ENCODE peak calls at places on chromosomes 6 and 20, in nine cellular contexts. Q is osteocyte, O is breast epithelium, S is neuronal stem cell, E is dorsolateral prefrontal cortex, T is fibroblast of pulmonary artery, R is NCI-H1092 treated with DMSO at 0.1 percent for 48 hours, X is iris pigment epithelial cell, F is NCI-H1105. Z is an unnamed sample.
A peak's percentile ranks its signal among the peaks of the same experiment; 100 is the strongest.

GRCh38 chr6:26158581-26159416 is 71.6 kb downstream of the HFE start:
- DNase-seq in Q (no peak), F (no peak), S (no peak), O (peak; percentile 69), T (peak; percentile 59), X (peak; percentile 53), E (no peak), R (peak; percentile 44), Z (no peak)

GRCh38 chr20:62752671-62753501 is 43.4 kb upstream of the MRGBP start:
- DNase-seq in R (no peak), Q (no peak), F (no peak), X (peak; percentile 43), S (no peak), T (peak; percentile 23), O (no peak), E (no peak), Z (no peak)

GRCh38 chr6:157599191-157599590 is 218.2 kb downstream of the ZDHHC14 start:
- DNase-seq in T (no peak), O (no peak), X (no peak), R (no peak), F (no peak), Q (no peak), E (no peak), S (no peak), Z (no peak)

GRCh38 chr6:15479761-15480160 is 183.1 kb downstream of the DTNBP1 start:
- DNase-seq in E (no peak), F (peak; percentile 61), Q (no peak), R (no peak), O (no peak), X (no peak), S (no peak), T (no peak), Z (no peak)

GRCh38 chr20:235891-236290 is 8.8 kb downstream of the DEFB129 start:
- DNase-seq in Q (no peak), T (peak; percentile 22), E (no peak), X (no peak), F (no peak), S (no peak), O (no peak), R (no peak), Z (no peak)

GRCh38 chr6:66568271-66568670 is 861.2 kb upstream of the EYS start:
- DNase-seq in Q (no peak), T (peak; percentile 1), F (no peak), R (no peak), X (no peak), S (no peak), E (no peak), O (no peak), Z (no peak)

GRCh38 chr6:105374010-105374420 is 28.9 kb downstream of the PREP start:
- DNase-seq in T (peak; percentile 60), E (no peak), X (peak; percentile 69), R (no peak), F (no peak), S (no peak), O (no peak), Q (no peak), Z (no peak)

GRCh38 chr6:105616521-105616920 is 213.6 kb upstream of the PREP start:
- DNase-seq in R (no peak), T (peak; percentile 8), Q (no peak), S (no peak), E (no peak), F (no peak), X (no peak), O (no peak), Z (no peak)

GRCh38 chr6:57224769-57225515 is 2.8 kb upstream of the RAB23 start:
- DNase-seq in Q (no peak), E (no peak), T (peak; percentile 69), F (no peak), O (no peak), X (peak; percentile 73), R (no peak), S (no peak), Z (no peak)

GRCh38 chr6:75275067-75275466 is 9.5 kb downstream of the TMEM30A start:
- DNase-seq in Q (no peak), O (no peak), F (no peak), X (peak; percentile 94), S (no peak), E (no peak), R (no peak), T (peak; percentile 36), Z (no peak)

GRCh38 chr20:1499528-1500420 is 8.6 kb upstream of the SIRPB2 start:
- DNase-seq in X (no peak), S (no peak), O (no peak), T (no peak), Q (no peak), F (no peak), R (no peak), E (no peak), Z (no peak)

GRCh38 chr20:64148581-64148980 is 15.7 kb upstream of the MYT1 start:
- DNase-seq in O (no peak), Q (no peak), E (peak; percentile 12), F (no peak), R (no peak), T (no peak), X (no peak), S (no peak), Z (no peak)

GRCh38 chr6:38450717-38451116 is 189.0 kb downstream of the BTBD9 start:
- DNase-seq in R (no peak), X (no peak), O (no peak), F (no peak), S (no peak), Q (no peak), E (no peak), T (no peak), Z (no peak)

GRCh38 chr6:7249946-7250643 is 62.9 kb downstream of the SSR1 start:
- DNase-seq in E (peak; percentile 16), X (no peak), T (no peak), S (no peak), F (no peak), O (no peak), R (no peak), Q (no peak), Z (no peak)

GRCh38 chr20:48609491-48609978 is 218.3 kb downstream of the PREX1 start:
- DNase-seq in Q (no peak), F (no peak), R (no peak), O (peak; percentile 30), X (no peak), E (peak; percentile 26), T (no peak), S (no peak), Z (no peak)